ENCODE peak calls at places on chromosomes 5 and 9, in eight cellular contexts. G, V, X, L, Q, A, M and U are unnamed samples.

GRCh38 chr9:116859763-116860162 is 172.7 kb downstream of the TRIM32 start:
- DNase-seq in G (no peak), V (no peak), X (no peak), L (no peak), Q (no peak), A (no peak), M (no peak), U (peak)

GRCh38 chr5:141412853-141413539 is at the start of gene PCDHGA10:
- DNase-seq in G (peak), V (no peak), X (peak), L (no peak), Q (no peak), A (no peak), M (peak), U (no peak)

GRCh38 chr5:145931718-145932117 is 4.7 kb upstream of the SH3RF2 start:
- DNase-seq in G (no peak), V (no peak), X (no peak), L (no peak), Q (no peak), A (no peak), M (no peak), U (no peak)

GRCh38 chr5:137831526-137831925 is 36.1 kb upstream of the MYOT start:
- DNase-seq in G (no peak), V (no peak), X (no peak), L (no peak), Q (no peak), A (no peak), M (no peak), U (no peak)

GRCh38 chr5:59218424-59219045 is 635.7 kb downstream of the RAB3C start:
- DNase-seq in G (no peak), V (peak), X (no peak), L (no peak), Q (no peak), A (no peak), M (no peak), U (no peak)

GRCh38 chr5:148928141-148928540 is 101.7 kb downstream of the ADRB2 start:
- DNase-seq in G (no peak), V (no peak), X (no peak), L (no peak), Q (no peak), A (no peak), M (no peak), U (no peak)

GRCh38 chr9:34271618-34272017 is 57.5 kb downstream of the KIF24 start:
- DNase-seq in G (no peak), V (peak), X (no peak), L (no peak), Q (no peak), A (no peak), M (no peak), U (no peak)

GRCh38 chr5:136249678-136250266 is 56.8 kb upstream of the SMIM32 start:
- DNase-seq in G (peak), V (no peak), X (peak), L (no peak), Q (no peak), A (no peak), M (peak), U (no peak)

GRCh38 chr5:15249152-15249551 is 250.8 kb upstream of the FBXL7 start:
- DNase-seq in G (no peak), V (no peak), X (no peak), L (no peak), Q (no peak), A (no peak), M (no peak), U (no peak)